ENCODE peak calls at places on chromosomes 2 and 18, in five cellular contexts. K, U, G, R and L are unnamed samples.

GRCh38 chr2:177578454-177578853 is 185.9 kb downstream of the AGPS start:
- DNase-seq in K (no peak), U (no peak), G (no peak), R (no peak), L (no peak)

GRCh38 chr2:63763336-63764056 is 78.2 kb upstream of the UGP2 start:
- DNase-seq in K (no peak), U (no peak), G (peak), R (no peak), L (no peak)

GRCh38 chr2:79935771-79936657 is 368.5 kb downstream of the LRRTM1 start:
- DNase-seq in K (peak), U (no peak), G (peak), R (peak), L (peak)

GRCh38 chr2:168432100-168432499 is 24.0 kb upstream of the CERS6 start:
- DNase-seq in K (no peak), U (no peak), G (no peak), R (no peak), L (no peak)

GRCh38 chr2:20365249-20365817 is 14.7 kb upstream of the PUM2 start:
- DNase-seq in K (no peak), U (no peak), G (peak), R (no peak), L (no peak)

GRCh38 chr2:35428548-35428947 is 927.0 kb upstream of the CRIM1 start:
- DNase-seq in K (peak), U (no peak), G (peak), R (peak), L (no peak)

GRCh38 chr2:113211226-113212105 is 37.7 kb downstream of the PSD4 start:
- DNase-seq in K (no peak), U (no peak), G (peak), R (no peak), L (peak)

GRCh38 chr18:4672152-4672551 is 217.0 kb upstream of the DLGAP1 start:
- DNase-seq in K (no peak), U (no peak), G (no peak), R (no peak), L (no peak)

GRCh38 chr2:155424518-155424917 is 726.0 kb downstream of the KCNJ3 start:
- DNase-seq in K (no peak), U (no peak), G (no peak), R (no peak), L (no peak)

GRCh38 chr2:213108308-213108707 is 43.1 kb downstream of the IKZF2 start:
- DNase-seq in K (no peak), U (no peak), G (no peak), R (no peak), L (no peak)

GRCh38 chr2:44972771-44973535 is 31.5 kb downstream of the SIX3 start:
- DNase-seq in K (no peak), U (no peak), G (no peak), R (no peak), L (no peak)

GRCh38 chr2:72781500-72781899 is 44.3 kb downstream of the EXOC6B start:
- DNase-seq in K (no peak), U (no peak), G (no peak), R (no peak), L (no peak)

GRCh38 chr2:567865-568638 is 109.2 kb downstream of the TMEM18 start:
- DNase-seq in K (no peak), U (no peak), G (peak), R (no peak), L (peak)

GRCh38 chr2:75475049-75475448 is 85.7 kb downstream of the EVA1A start:
- DNase-seq in K (no peak), U (no peak), G (no peak), R (no peak), L (peak)

GRCh38 chr2:10813085-10813748 is 632 bp upstream of the PDIA6 start:
- DNase-seq in K (no peak), U (no peak), G (no peak), R (no peak), L (no peak)

GRCh38 chr2:42653908-42654445 is 85.5 kb downstream of the MTA3 start:
- DNase-seq in K (no peak), U (no peak), G (no peak), R (no peak), L (peak)

GRCh38 chr2:223723954-223724411 is 113.4 kb downstream of the AP1S3 start:
- DNase-seq in K (no peak), U (no peak), G (no peak), R (no peak), L (no peak)

GRCh38 chr2:218873359-218874194 is 7.1 kb upstream of the WNT10A start:
- DNase-seq in K (no peak), U (peak), G (no peak), R (no peak), L (no peak)
- H3K4me3 ChIP-seq in K (no peak), U (no peak), G (no peak), R (peak), L (no peak)

GRCh38 chr2:170770304-170771048 is at the start of gene ERICH2:
- DNase-seq in K (peak), U (peak), G (peak), R (peak), L (peak)
- H3K4me3 ChIP-seq in K (peak), U (peak), G (peak), R (peak), L (peak)

DNA sequence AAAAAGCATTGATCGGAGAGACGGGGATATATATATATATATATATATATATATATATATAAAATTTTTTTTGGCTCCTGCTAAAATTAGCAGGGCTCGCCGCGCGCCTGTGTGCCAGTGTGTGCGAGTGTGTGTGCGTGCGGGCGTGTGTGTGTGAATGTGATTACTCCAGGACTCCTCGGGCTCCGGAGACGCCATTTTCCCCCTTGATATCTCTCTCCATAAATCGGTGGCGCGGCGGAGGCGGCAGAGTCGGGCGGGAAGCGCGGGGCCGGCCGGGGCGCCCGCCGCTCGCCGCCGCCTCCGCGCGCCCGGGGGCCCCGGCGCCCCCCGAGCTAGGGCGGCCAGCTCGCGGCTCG is 797 bp upstream of the SETBP1 start:
- DNase-seq in K (peak), U (peak), G (peak), R (peak), L (no peak)
- H3K4me3 ChIP-seq in K (peak), U (peak), G (peak), R (peak), L (peak)

GRCh38 chr2:28950941-28951630 is 30.0 kb upstream of the TOGARAM2 start:
- DNase-seq in K (no peak), U (no peak), G (no peak), R (no peak), L (no peak)

GRCh38 chr2:28949190-28949589 is 31.9 kb upstream of the TOGARAM2 start:
- DNase-seq in K (no peak), U (no peak), G (no peak), R (no peak), L (no peak)

GRCh38 chr2:28952806-28953190 is 28.3 kb upstream of the TOGARAM2 start:
- DNase-seq in K (no peak), U (no peak), G (no peak), R (no peak), L (no peak)

GRCh38 chr2:28949617-28950305 is 31.3 kb upstream of the TOGARAM2 start:
- DNase-seq in K (no peak), U (no peak), G (no peak), R (no peak), L (no peak)

GRCh38 chr2:28951910-28952805 is 28.9 kb upstream of the TOGARAM2 start:
- DNase-seq in K (no peak), U (no peak), G (no peak), R (no peak), L (peak)
- H3K4me3 ChIP-seq in K (no peak), U (no peak), G (no peak), R (no peak), L (no peak)

GRCh38 chr2:120348134-120349103 is 2.5 kb downstream of the INHBB start:
- DNase-seq in K (no peak), U (no peak), G (no peak), R (no peak), L (no peak)
- H3K4me3 ChIP-seq in K (no peak), U (no peak), G (no peak), R (peak), L (no peak)

GRCh38 chr2:128092656-128093055 is 1.7 kb downstream of the UGGT1 start:
- DNase-seq in K (no peak), U (no peak), G (no peak), R (no peak), L (no peak)
- H3K4me3 ChIP-seq in K (no peak), U (no peak), G (no peak), R (no peak), L (no peak)

GRCh38 chr18:74632088-74632679 is 34.5 kb downstream of the ZNF407 start:
- DNase-seq in K (no peak), U (no peak), G (no peak), R (no peak), L (no peak)
- H3K4me3 ChIP-seq in K (no peak), U (no peak), G (no peak), R (no peak), L (no peak)